ENCODE peak calls at places on chromosomes 3 and 15, in seven cellular contexts. J, V, W, R, U, E and Q are unnamed samples. For H3K4me1, the result is how much of the 10 kb centered on the place peaks cover.

GRCh38 chr3:128328546-128329458 is 137.9 kb downstream of the DNAJB8 start:
- DNase-seq in J (no peak), V (no peak), W (peak), R (no peak), U (peak), E (peak), Q (no peak)

GRCh38 chr15:63492541-63493077 is 11.8 kb upstream of the USP3 start:
- DNase-seq in J (no peak), V (no peak), W (no peak), R (peak), U (no peak), E (no peak), Q (no peak)

GRCh38 chr3:29597376-29598008 is 316.6 kb downstream of the RBMS3 start:
- DNase-seq in J (no peak), V (no peak), W (no peak), R (peak), U (no peak), E (no peak), Q (no peak)

GRCh38 chr15:68471552-68471951 is 39.6 kb upstream of the ITGA11 start:
- DNase-seq in J (no peak), V (no peak), W (no peak), R (peak), U (no peak), E (no peak), Q (no peak)

GRCh38 chr15:91586542-91586941 is 267.0 kb upstream of the SLCO3A1 start:
- DNase-seq in J (no peak), V (no peak), W (no peak), R (no peak), U (no peak), E (no peak), Q (no peak)

GRCh38 chr3:120773932-120774331 is 31.4 kb downstream of the GTF2E1 start:
- DNase-seq in J (no peak), V (no peak), W (no peak), R (peak), U (no peak), E (no peak), Q (no peak)

GRCh38 chr3:57281710-57282109 is 10.8 kb downstream of the ASB14 start:
- DNase-seq in J (no peak), V (no peak), W (no peak), R (peak), U (no peak), E (no peak), Q (no peak)

GRCh38 chr3:13451301-13451673 is 28.8 kb upstream of the HDAC11 start:
- DNase-seq in J (no peak), V (no peak), W (no peak), R (peak), U (peak), E (no peak), Q (no peak)

GRCh38 chr15:61511089-61511488 is 282.0 kb upstream of the RORA start:
- DNase-seq in J (no peak), V (no peak), W (no peak), R (no peak), U (no peak), E (no peak), Q (no peak)

GRCh38 chr3:96970211-96970610 is 155.8 kb downstream of the EPHA6 start:
- DNase-seq in J (no peak), V (no peak), W (no peak), R (peak), U (no peak), E (no peak), Q (no peak)

GRCh38 chr3:29291262-29291981 is 10.6 kb downstream of the RBMS3 start:
- DNase-seq in J (peak), V (no peak), W (no peak), R (no peak), U (no peak), E (no peak), Q (no peak)

GRCh38 chr15:38414351-38414750 is 39.6 kb upstream of the FAM98B start:
- DNase-seq in J (peak), V (no peak), W (no peak), R (peak), U (no peak), E (peak), Q (peak)

GRCh38 chr15:56744701-56745683 is 11.7 kb upstream of the ZNF280D start:
- DNase-seq in J (no peak), V (no peak), W (no peak), R (no peak), U (no peak), E (no peak), Q (no peak)

GRCh38 chr3:36842275-36842674 is 77.9 kb upstream of the DCLK3 start:
- DNase-seq in J (no peak), V (no peak), W (no peak), R (no peak), U (no peak), E (no peak), Q (no peak)

GRCh38 chr3:123392871-123393620 is 55.8 kb downstream of the ADCY5 start:
- DNase-seq in J (no peak), V (no peak), W (no peak), R (peak), U (no peak), E (no peak), Q (no peak)

GRCh38 chr3:87900061-87900460 is 158.7 kb downstream of the CGGBP1 start:
- DNase-seq in J (no peak), V (no peak), W (no peak), R (no peak), U (no peak), E (no peak), Q (no peak)

GRCh38 chr15:48627260-48627969 is 18.1 kb downstream of the FBN1 start:
- DNase-seq in J (no peak), V (no peak), W (no peak), R (peak), U (no peak), E (no peak), Q (no peak)

GRCh38 chr15:60412807-60413597 is 15.2 kb upstream of the ANXA2 start:
- DNase-seq in J (no peak), V (no peak), W (no peak), R (no peak), U (no peak), E (no peak), Q (no peak)

GRCh38 chr15:40960926-40961325 is 7.7 kb downstream of the CHAC1 start:
- DNase-seq in J (no peak), V (no peak), W (peak), R (no peak), U (peak), E (no peak), Q (no peak)

GRCh38 chr15:36617529-36618196 is 38.2 kb downstream of the CDIN1 start:
- DNase-seq in J (no peak), V (no peak), W (no peak), R (no peak), U (no peak), E (no peak), Q (no peak)

GRCh38 chr15:88649286-88649733 is 10.5 kb downstream of the ISG20 start:
- DNase-seq in J (peak), V (peak), W (no peak), R (peak), U (no peak), E (peak), Q (no peak)

GRCh38 chr15:77889009-77889806 is 188.3 kb downstream of the TBC1D2B start:
- DNase-seq in J (no peak), V (no peak), W (no peak), R (peak), U (no peak), E (no peak), Q (no peak)

GRCh38 chr3:37974121-37974927 is 16.3 kb upstream of the VILL start:
- DNase-seq in J (peak), V (no peak), W (peak), R (peak), U (peak), E (peak), Q (no peak)

DNA sequence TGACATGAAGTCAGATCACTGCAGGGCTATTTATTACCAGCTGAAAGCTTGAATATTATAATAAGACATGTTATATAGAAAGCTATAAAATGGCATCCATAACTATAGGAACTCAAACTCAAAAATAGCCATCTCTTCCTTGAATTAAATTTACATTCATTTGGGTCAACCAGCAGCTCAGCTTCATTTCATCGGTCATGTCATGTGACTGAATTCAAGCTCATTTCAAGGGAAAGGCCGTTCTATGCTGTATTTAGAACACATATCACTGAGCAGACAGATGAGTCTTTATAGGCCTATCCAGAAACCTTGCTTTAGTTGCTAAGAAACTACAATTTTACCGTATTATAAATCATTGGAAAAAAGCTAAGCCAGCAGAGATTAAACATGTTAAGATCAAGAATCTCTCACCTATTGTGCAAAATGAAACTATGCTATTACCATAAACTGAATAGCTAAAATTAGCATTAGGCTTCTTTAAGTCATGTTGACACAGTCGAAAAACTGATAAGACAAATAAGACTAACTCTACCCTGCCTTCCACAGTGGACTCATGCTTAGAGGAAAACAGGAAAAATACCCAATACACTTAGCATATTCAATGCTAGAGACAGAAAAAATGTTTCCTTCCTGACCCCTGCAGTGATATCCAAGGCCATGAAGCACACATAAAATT is 2.3 kb downstream of the NPTN start:
- DNase-seq in J (no peak), V (no peak), W (no peak), R (no peak), U (no peak), E (no peak), Q (no peak)
- H3K4me1 ChIP-seq in J (half or more), V (half or more), W (half or more), R (under half), U (half or more), E (under half), Q (half or more)

GRCh38 chr15:101058735-101059134 is 139.6 kb downstream of the LRRK1 start:
- DNase-seq in J (no peak), V (peak), W (no peak), R (no peak), U (no peak), E (no peak), Q (no peak)
- H3K4me1 ChIP-seq in J (half or more), V (under half), W (under half), R (under half), U (under half), E (under half), Q (under half)

DNA sequence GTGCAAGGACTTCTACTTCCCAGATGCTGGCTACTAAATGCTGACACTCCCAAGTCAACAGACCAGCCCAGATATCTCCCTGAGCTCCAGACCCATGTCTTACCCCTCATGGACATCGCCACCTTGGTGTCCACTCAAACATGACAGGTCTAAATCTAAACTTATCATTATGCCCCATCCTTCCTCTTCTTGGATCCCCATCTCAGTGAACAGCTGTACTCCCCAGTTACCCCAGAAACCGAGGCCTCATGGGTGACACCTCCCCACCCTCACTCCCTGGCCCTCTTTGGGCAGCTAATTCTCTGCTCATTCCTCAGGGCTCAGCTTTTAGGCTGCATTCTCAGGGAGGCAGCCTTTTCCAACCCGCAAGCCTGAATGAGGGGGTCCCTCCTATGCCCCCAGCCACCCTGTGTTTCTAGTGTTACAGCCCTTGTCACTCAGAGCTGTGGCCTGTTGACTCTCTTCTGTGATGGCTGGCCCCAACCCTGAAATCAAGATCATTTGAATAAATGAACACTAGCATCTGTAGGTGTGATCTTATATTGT is 5.4 kb downstream of the EHD4 start:
- DNase-seq in J (no peak), V (peak), W (no peak), R (no peak), U (no peak), E (no peak), Q (no peak)
- H3K4me1 ChIP-seq in J (under half), V (half or more), W (under half), R (under half), U (half or more), E (under half), Q (half or more)

DNA sequence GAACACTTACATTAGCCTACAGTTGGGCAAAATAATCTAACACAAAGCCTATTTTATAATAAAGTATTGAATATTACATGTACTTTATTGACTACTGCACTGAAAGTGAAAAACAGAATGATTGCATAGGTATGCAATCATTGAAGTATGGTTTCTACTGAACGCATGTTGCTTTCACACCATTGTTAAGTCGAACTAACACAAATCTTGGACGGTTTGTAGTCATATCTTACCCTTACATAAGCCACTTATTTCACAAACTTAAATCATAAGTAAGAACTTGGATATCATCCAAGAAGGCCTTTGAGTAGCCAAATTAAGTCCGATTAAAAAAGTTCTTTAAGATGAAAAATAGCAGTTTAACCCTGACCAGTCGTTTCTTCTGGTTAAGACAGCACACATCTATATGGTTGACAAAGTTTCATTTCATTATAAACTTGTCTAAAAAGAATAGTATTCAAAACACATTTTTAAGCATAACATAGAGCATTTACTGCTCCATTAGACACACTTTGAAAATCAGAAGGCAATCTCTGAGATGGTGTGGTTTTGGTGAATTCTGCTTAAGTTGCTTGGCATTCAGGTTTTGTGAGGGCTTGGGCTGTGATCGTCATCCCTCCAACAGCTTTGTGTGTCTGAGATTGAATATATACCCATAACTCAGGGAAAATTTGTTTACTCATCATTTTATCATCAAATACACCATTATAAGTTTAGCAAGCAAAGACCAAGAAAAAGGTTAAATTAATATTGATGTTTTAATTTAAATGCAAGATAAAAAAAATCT is 92.1 kb downstream of the NFKBIZ start:
- DNase-seq in J (no peak), V (no peak), W (no peak), R (peak), U (no peak), E (no peak), Q (no peak)
- H3K4me1 ChIP-seq in J (under half), V (under half), W (under half), R (under half), U (under half), E (under half), Q (under half)

GRCh38 chr15:74131618-74132191 is 1.3 kb downstream of the ISLR2 start:
- DNase-seq in J (no peak), V (no peak), W (no peak), R (no peak), U (no peak), E (no peak), Q (no peak)

GRCh38 chr15:74133703-74134386 is 3.5 kb downstream of the ISLR2 start:
- DNase-seq in J (no peak), V (no peak), W (no peak), R (no peak), U (no peak), E (no peak), Q (no peak)

GRCh38 chr15:74130849-74131617 is 647 bp downstream of the ISLR2 start:
- DNase-seq in J (no peak), V (no peak), W (no peak), R (no peak), U (no peak), E (no peak), Q (no peak)

GRCh38 chr15:74133071-74133702 is 2.8 kb downstream of the ISLR2 start:
- DNase-seq in J (no peak), V (no peak), W (no peak), R (no peak), U (no peak), E (no peak), Q (no peak)

GRCh38 chr15:74132681-74133070 is 2.3 kb downstream of the ISLR2 start:
- DNase-seq in J (no peak), V (no peak), W (no peak), R (peak), U (no peak), E (no peak), Q (no peak)
- H3K4me1 ChIP-seq in J (under half), V (half or more), W (under half), R (under half), U (under half), E (under half), Q (under half)

GRCh38 chr3:10512687-10513086 is 7.3 kb upstream of the ATP2B2 start:
- DNase-seq in J (no peak), V (no peak), W (no peak), R (no peak), U (no peak), E (no peak), Q (no peak)

GRCh38 chr3:10514407-10515069 is 9.2 kb upstream of the ATP2B2 start:
- DNase-seq in J (peak), V (peak), W (peak), R (no peak), U (no peak), E (no peak), Q (no peak)

GRCh38 chr3:10511809-10512494 is 6.6 kb upstream of the ATP2B2 start:
- DNase-seq in J (peak), V (no peak), W (no peak), R (peak), U (no peak), E (no peak), Q (no peak)

GRCh38 chr3:10515396-10515795 is 10.0 kb upstream of the ATP2B2 start:
- DNase-seq in J (no peak), V (peak), W (peak), R (no peak), U (no peak), E (no peak), Q (no peak)

DNA sequence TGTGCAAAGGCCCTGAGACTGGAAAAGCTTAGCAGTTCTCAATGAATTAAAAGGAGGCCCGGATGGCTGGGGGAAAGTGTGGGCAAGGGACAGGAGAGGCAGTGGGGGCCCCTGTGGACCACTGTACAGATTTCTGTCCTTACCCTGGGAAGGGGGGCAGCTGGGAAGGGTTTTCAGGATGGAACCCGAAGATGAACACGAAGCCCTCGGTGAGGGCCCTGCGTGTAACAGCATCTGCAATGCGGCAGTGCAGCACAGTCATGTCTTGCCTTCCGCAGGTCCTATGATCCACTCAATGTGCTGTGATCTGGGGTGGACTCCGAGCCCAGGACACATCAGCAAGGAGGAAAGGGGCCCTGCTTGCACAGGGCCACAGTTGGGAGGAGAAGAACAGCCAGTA is 7.9 kb upstream of the ATP2B2 start:
- DNase-seq in J (no peak), V (no peak), W (no peak), R (no peak), U (no peak), E (no peak), Q (no peak)
- H3K4me1 ChIP-seq in J (half or more), V (under half), W (under half), R (under half), U (under half), E (under half), Q (under half)

DNA sequence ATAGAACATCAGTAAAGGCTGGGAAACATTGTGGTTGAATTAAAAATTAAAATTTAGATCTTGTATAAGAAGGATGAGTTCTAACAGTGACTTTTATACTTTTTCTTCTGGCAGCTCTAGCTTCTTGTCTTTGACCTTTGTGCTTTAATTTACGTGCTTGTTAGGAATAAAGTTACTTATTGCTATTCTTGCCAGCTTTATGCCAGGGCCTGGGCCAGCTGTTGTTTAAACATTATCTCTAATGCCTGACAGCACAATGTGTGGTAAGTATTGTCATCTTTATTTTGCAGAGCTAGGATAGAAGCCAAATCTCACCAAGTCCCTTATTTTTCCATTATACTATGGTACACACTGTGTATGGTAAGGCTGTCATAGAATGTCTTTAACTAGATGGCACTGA is 766.7 kb upstream of the GOLIM4 start:
- DNase-seq in J (no peak), V (no peak), W (no peak), R (no peak), U (no peak), E (no peak), Q (no peak)
- H3K4me1 ChIP-seq in J (half or more), V (under half), W (under half), R (under half), U (under half), E (under half), Q (under half)

GRCh38 chr3:147415337-147415736 is 6.2 kb downstream of the ZIC1 start:
- DNase-seq in J (no peak), V (no peak), W (no peak), R (no peak), U (no peak), E (no peak), Q (no peak)
- H3K4me1 ChIP-seq in J (under half), V (under half), W (under half), R (under half), U (under half), E (under half), Q (under half)

GRCh38 chr3:138940446-138940845 is 6.5 kb downstream of the FOXL2 start:
- DNase-seq in J (no peak), V (no peak), W (no peak), R (no peak), U (no peak), E (no peak), Q (no peak)
- H3K4me1 ChIP-seq in J (under half), V (half or more), W (under half), R (under half), U (half or more), E (under half), Q (under half)

DNA sequence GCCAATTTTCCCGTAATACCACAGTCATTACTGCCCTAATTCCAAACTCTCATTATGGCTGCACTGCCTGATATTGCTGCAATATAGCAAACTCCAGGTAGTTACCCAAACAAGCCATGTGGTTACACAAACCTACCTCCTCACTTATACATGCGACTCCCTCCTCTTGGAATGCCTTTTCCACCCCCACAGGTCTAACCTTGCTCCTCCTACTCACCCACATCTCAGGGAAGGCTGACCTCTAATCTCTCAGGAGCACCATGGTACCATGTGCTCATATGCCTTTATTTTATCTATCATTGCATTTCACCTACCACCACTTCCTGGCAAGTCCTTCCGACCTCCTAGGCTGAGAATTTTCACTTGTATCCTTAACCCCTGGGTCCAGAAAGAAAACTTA is 2.9 kb downstream of the RBPMS2 start:
- DNase-seq in J (no peak), V (no peak), W (no peak), R (no peak), U (no peak), E (no peak), Q (no peak)
- H3K4me1 ChIP-seq in J (under half), V (under half), W (under half), R (under half), U (under half), E (under half), Q (under half)